ENCODE peak calls at places on chromosomes 11 and 22, in five cellular contexts. T is ecto neural progenitor cell; Y is stimulated activated CD4-positive, alpha-beta T cell treated with anti-CD3 and anti-CD28 coated beads, Interleukin-2, amount 100 ng/mL, for 48 hours; P is cardiac fibroblast; Q is fibroblast of gingiva. S is an unnamed sample.

GRCh38 chr11:2896047-2896446 is 10.5 kb upstream of the CDKN1C start:
- DNase-seq in T (no peak), Y (no peak), P (no peak), Q (no peak), S (no peak)

GRCh38 chr11:121389651-121390050 is 62.5 kb upstream of the SORL1 start:
- DNase-seq in T (peak), Y (no peak), P (peak), Q (no peak), S (no peak)

GRCh38 chr11:6612816-6613136 is 760 bp upstream of the TAF10 start:
- DNase-seq in T (no peak), Y (no peak), P (no peak), Q (no peak), S (no peak)

GRCh38 chr22:23777776-23778575 is 5.3 kb downstream of the MMP11 start:
- DNase-seq in T (no peak), Y (no peak), P (no peak), Q (no peak), S (no peak)

GRCh38 chr11:57277845-57278720 is 41.0 kb upstream of the APLNR start:
- DNase-seq in T (peak), Y (peak), P (peak), Q (peak), S (peak)

GRCh38 chr22:48362736-48363404 is 1464.8 kb downstream of the BRD1 start:
- DNase-seq in T (no peak), Y (no peak), P (no peak), Q (no peak), S (no peak)

GRCh38 chr11:110168404-110168803 is 75.2 kb downstream of the ZC3H12C start:
- DNase-seq in T (no peak), Y (no peak), P (no peak), Q (no peak), S (no peak)

GRCh38 chr11:20158597-20159257 is 1.5 kb downstream of the DBX1 start:
- DNase-seq in T (peak), Y (no peak), P (peak), Q (peak), S (peak)

GRCh38 chr11:9662273-9662672 is 1.6 kb upstream of the SWAP70 start:
- DNase-seq in T (no peak), Y (no peak), P (no peak), Q (no peak), S (peak)

GRCh38 chr22:20607157-20607907 is 99.9 kb downstream of the MED15 start:
- DNase-seq in T (peak), Y (no peak), P (no peak), Q (no peak), S (no peak)

GRCh38 chr11:122665882-122666281 is 10.4 kb downstream of the UBASH3B start:
- DNase-seq in T (no peak), Y (no peak), P (no peak), Q (no peak), S (no peak)

GRCh38 chr11:47004595-47005033 is 68.1 kb downstream of the CSTPP1 start:
- DNase-seq in T (no peak), Y (no peak), P (peak), Q (peak), S (peak)

GRCh38 chr11:82733444-82734119 is at the start of gene FAM181B:
- DNase-seq in T (peak), Y (peak), P (peak), Q (peak), S (peak)

GRCh38 chr11:105092255-105093239 is 47.0 kb downstream of the CARD18 start:
- DNase-seq in T (no peak), Y (no peak), P (peak), Q (no peak), S (peak)

GRCh38 chr22:39592104-39593060 is 21.8 kb downstream of the CACNA1I start:
- DNase-seq in T (no peak), Y (no peak), P (peak), Q (peak), S (peak)

GRCh38 chr11:129973809-129974208 is 28.8 kb downstream of the PRDM10 start:
- DNase-seq in T (no peak), Y (no peak), P (no peak), Q (no peak), S (no peak)

GRCh38 chr11:118939948-118940598 is 14.3 kb upstream of the BCL9L start:
- DNase-seq in T (peak), Y (no peak), P (peak), Q (no peak), S (no peak)

GRCh38 chr11:64499261-64500004 is 91.6 kb upstream of the SLC22A12 start:
- DNase-seq in T (no peak), Y (no peak), P (no peak), Q (no peak), S (no peak)

GRCh38 chr11:111378773-111379499 is at the start of gene POU2AF1:
- DNase-seq in T (no peak), Y (peak), P (peak), Q (peak), S (no peak)

GRCh38 chr22:37932821-37933578 is 20.4 kb downstream of the C22orf23 start:
- DNase-seq in T (no peak), Y (no peak), P (no peak), Q (no peak), S (no peak)

GRCh38 chr11:61543606-61544306 is 35.2 kb downstream of the LRRC10B start:
- DNase-seq in T (no peak), Y (no peak), P (peak), Q (peak), S (no peak)

GRCh38 chr22:19103881-19104821 is 18.1 kb downstream of the DGCR2 start:
- DNase-seq in T (no peak), Y (no peak), P (no peak), Q (peak), S (no peak)

S was measured in Caki2.